ENCODE peak calls at places on chromosomes 16 and 17, in nine cellular contexts. D is A549, I is transverse colon, T is sigmoid colon, J is stomach, Z is GM12878, N is H1, U is upper lobe of left lung, S is ovary. M is an unnamed sample. For H3K4me1, the result is how much of the 10 kb centered on the place peaks cover.

GRCh38 chr16:57265850-57266530 is 18.5 kb downstream of the PLLP start:
- DNase-seq in D (no peak), I (peak), T (no peak), J (peak), Z (no peak), N (no peak), U (peak), S (peak), M (peak)

GRCh38 chr17:50274945-50275221 is 617 bp downstream of the TMEM92 start:
- DNase-seq in D (no peak), I (peak), T (no peak), J (no peak), Z (no peak), N (no peak), U (no peak), S (no peak), M (no peak)

GRCh38 chr17:20271016-20271610 is 196.2 kb downstream of the LGALS9B start:
- DNase-seq in D (no peak), I (no peak), T (no peak), J (no peak), Z (no peak), N (no peak), U (no peak), S (no peak), M (no peak)

GRCh38 chr17:39792523-39793221 is 54.9 kb downstream of the GRB7 start:
- DNase-seq in D (no peak), I (no peak), T (no peak), J (no peak), Z (no peak), N (no peak), U (no peak), S (no peak), M (no peak)

GRCh38 chr17:21351366-21352065 is 24.6 kb upstream of the KCNJ12 start:
- DNase-seq in D (no peak), I (peak), T (peak), J (no peak), Z (no peak), N (no peak), U (peak), S (peak), M (no peak)

GRCh38 chr16:80040814-80041213 is 440.3 kb upstream of the MAF start:
- DNase-seq in D (no peak), I (no peak), T (no peak), J (no peak), Z (no peak), N (no peak), U (no peak), S (no peak), M (no peak)

GRCh38 chr17:58391302-58391984 is 25.9 kb downstream of the RNF43 start:
- DNase-seq in D (peak), I (peak), T (no peak), J (peak), Z (no peak), N (no peak), U (peak), S (no peak), M (no peak)

GRCh38 chr17:4045477-4045876 is 81.2 kb upstream of the ATP2A3 start:
- DNase-seq in D (no peak), I (no peak), T (no peak), J (no peak), Z (no peak), N (no peak), U (no peak), S (no peak), M (no peak)

GRCh38 chr17:6636616-6637457 is 3.7 kb downstream of the KIAA0753 start:
- DNase-seq in D (no peak), I (no peak), T (no peak), J (no peak), Z (no peak), N (no peak), U (no peak), S (no peak), M (no peak)

GRCh38 chr16:85570735-85571562 is 42.2 kb upstream of the GSE1 start:
- DNase-seq in D (no peak), I (peak), T (no peak), J (peak), Z (peak), N (no peak), U (peak), S (no peak), M (peak)

GRCh38 chr17:6557040-6557438 is 684 bp upstream of the PITPNM3 start:
- DNase-seq in D (no peak), I (no peak), T (no peak), J (no peak), Z (no peak), N (no peak), U (no peak), S (no peak), M (no peak)

GRCh38 chr17:7686221-7687071 is 844 bp downstream of the TP53 start:
- DNase-seq in D (peak), I (peak), T (peak), J (peak), Z (peak), N (peak), U (peak), S (peak), M (peak)

GRCh38 chr17:72514888-72515287 is 394.1 kb downstream of the SOX9 start:
- DNase-seq in D (no peak), I (no peak), T (no peak), J (no peak), Z (no peak), N (no peak), U (no peak), S (peak), M (peak)

GRCh38 chr17:64006361-64007088 is 8.4 kb downstream of the PRR29 start:
- DNase-seq in D (no peak), I (no peak), T (peak), J (no peak), Z (no peak), N (peak), U (peak), S (no peak), M (no peak)

GRCh38 chr17:45088741-45089140 is 27.6 kb downstream of the NMT1 start:
- DNase-seq in D (no peak), I (no peak), T (no peak), J (no peak), Z (no peak), N (no peak), U (no peak), S (no peak), M (no peak)

GRCh38 chr16:13895516-13895915 is 24.4 kb upstream of the ERCC4 start:
- DNase-seq in D (no peak), I (no peak), T (no peak), J (no peak), Z (no peak), N (no peak), U (no peak), S (no peak), M (no peak)

GRCh38 chr16:87846705-87847466 is 22.4 kb downstream of the SLC7A5 start:
- DNase-seq in D (no peak), I (no peak), T (no peak), J (no peak), Z (no peak), N (no peak), U (no peak), S (no peak), M (no peak)

GRCh38 chr17:45719335-45720071 is 64.6 kb upstream of the CRHR1 start:
- DNase-seq in D (peak), I (no peak), T (no peak), J (no peak), Z (no peak), N (no peak), U (no peak), S (no peak), M (no peak)

GRCh38 chr17:72826602-72827001 is 265.9 kb downstream of the SLC39A11 start:
- DNase-seq in D (peak), I (no peak), T (no peak), J (no peak), Z (no peak), N (no peak), U (no peak), S (no peak), M (no peak)

GRCh38 chr16:49643429-49644142 is 212.3 kb downstream of the ZNF423 start:
- DNase-seq in D (no peak), I (no peak), T (no peak), J (no peak), Z (no peak), N (no peak), U (no peak), S (no peak), M (no peak)

GRCh38 chr17:31882571-31882970 is 18.9 kb downstream of the UTP6 start:
- DNase-seq in D (no peak), I (no peak), T (no peak), J (no peak), Z (no peak), N (no peak), U (no peak), S (no peak), M (no peak)

GRCh38 chr17:31645351-31645750 is 213.7 kb downstream of the COPRS start:
- DNase-seq in D (no peak), I (no peak), T (no peak), J (no peak), Z (no peak), N (no peak), U (no peak), S (no peak), M (no peak)

GRCh38 chr17:46009681-46010596 is 10.9 kb downstream of the STH start:
- DNase-seq in D (peak), I (no peak), T (no peak), J (no peak), Z (no peak), N (no peak), U (no peak), S (no peak), M (no peak)

GRCh38 chr17:16122697-16123434 is 92.5 kb downstream of the NCOR1 start:
- DNase-seq in D (no peak), I (no peak), T (no peak), J (no peak), Z (no peak), N (no peak), U (no peak), S (no peak), M (no peak)

GRCh38 chr17:57295526-57296023 is 39.3 kb downstream of the MSI2 start:
- DNase-seq in D (no peak), I (no peak), T (no peak), J (no peak), Z (no peak), N (no peak), U (no peak), S (no peak), M (no peak)

GRCh38 chr17:78705071-78705470 is 77.0 kb downstream of the CYTH1 start:
- DNase-seq in D (no peak), I (no peak), T (no peak), J (no peak), Z (no peak), N (no peak), U (no peak), S (no peak), M (no peak)

GRCh38 chr16:30041841-30042240 is 10.8 kb upstream of the TLCD3B start:
- DNase-seq in D (no peak), I (no peak), T (no peak), J (no peak), Z (no peak), N (no peak), U (no peak), S (no peak), M (peak)

DNA sequence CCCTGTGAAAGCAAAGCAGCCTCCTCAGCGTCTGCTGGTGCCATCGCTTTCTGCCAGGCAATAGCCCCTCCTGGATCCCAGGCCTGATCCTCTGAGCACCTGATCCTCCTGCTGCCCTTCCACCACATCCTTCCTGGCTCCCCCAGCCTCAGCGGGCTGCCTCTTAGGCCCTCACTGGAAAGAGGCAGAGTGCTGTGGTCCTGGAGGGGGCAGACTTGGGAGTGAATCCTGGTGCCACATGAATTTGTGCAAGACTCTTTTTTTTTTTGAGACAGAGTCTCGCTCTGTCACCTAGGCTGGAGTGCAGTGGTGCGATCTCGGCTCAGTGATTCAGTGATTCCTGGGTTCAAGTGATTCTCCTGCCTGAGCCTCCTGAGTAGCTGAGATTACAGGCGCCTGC is 3.1 kb downstream of the GHDC start:
- DNase-seq in D (no peak), I (no peak), T (no peak), J (no peak), Z (no peak), N (no peak), U (no peak), S (no peak), M (no peak)
- H3K4me1 ChIP-seq in D (under half), I (under half), T (under half), J (under half), Z (under half), N (under half), U (under half), S (under half), M (under half)

GRCh38 chr17:82273327-82274133 is at the start of gene CSNK1D:
- DNase-seq in D (peak), I (peak), T (peak), J (peak), Z (peak), N (peak), U (peak), S (peak), M (peak)

GRCh38 chr17:82270651-82271050 is 2.8 kb downstream of the CSNK1D start:
- DNase-seq in D (no peak), I (no peak), T (no peak), J (no peak), Z (no peak), N (no peak), U (no peak), S (no peak), M (no peak)

GRCh38 chr17:82274134-82275020 is 877 bp upstream of the CSNK1D start:
- DNase-seq in D (no peak), I (no peak), T (no peak), J (no peak), Z (no peak), N (no peak), U (no peak), S (no peak), M (no peak)

GRCh38 chr17:82271401-82271800 is 2.1 kb downstream of the CSNK1D start:
- DNase-seq in D (no peak), I (no peak), T (no peak), J (no peak), Z (no peak), N (no peak), U (no peak), S (no peak), M (no peak)

GRCh38 chr17:82272495-82273326 is 789 bp downstream of the CSNK1D start:
- DNase-seq in D (peak), I (peak), T (no peak), J (no peak), Z (no peak), N (no peak), U (peak), S (no peak), M (peak)
- TF ChIP-seq EP300 in D (no peak), I (no peak), T (no peak), J (no peak), Z (no peak), N (no peak), U (no peak), S (no peak), M (no peak)

GRCh38 chr17:65559802-65560627 is 1.4 kb downstream of the AXIN2 start:
- DNase-seq in D (peak), I (peak), T (no peak), J (peak), Z (no peak), N (peak), U (peak), S (peak), M (no peak)

GRCh38 chr17:65562206-65562531 is 721 bp upstream of the AXIN2 start:
- DNase-seq in D (no peak), I (no peak), T (no peak), J (no peak), Z (no peak), N (no peak), U (no peak), S (no peak), M (no peak)

GRCh38 chr17:65560628-65561371 is 648 bp downstream of the AXIN2 start:
- DNase-seq in D (peak), I (peak), T (peak), J (peak), Z (no peak), N (peak), U (peak), S (peak), M (peak)

GRCh38 chr17:65559483-65559801 is 2.0 kb downstream of the AXIN2 start:
- DNase-seq in D (no peak), I (no peak), T (no peak), J (no peak), Z (no peak), N (no peak), U (no peak), S (no peak), M (no peak)

DNA sequence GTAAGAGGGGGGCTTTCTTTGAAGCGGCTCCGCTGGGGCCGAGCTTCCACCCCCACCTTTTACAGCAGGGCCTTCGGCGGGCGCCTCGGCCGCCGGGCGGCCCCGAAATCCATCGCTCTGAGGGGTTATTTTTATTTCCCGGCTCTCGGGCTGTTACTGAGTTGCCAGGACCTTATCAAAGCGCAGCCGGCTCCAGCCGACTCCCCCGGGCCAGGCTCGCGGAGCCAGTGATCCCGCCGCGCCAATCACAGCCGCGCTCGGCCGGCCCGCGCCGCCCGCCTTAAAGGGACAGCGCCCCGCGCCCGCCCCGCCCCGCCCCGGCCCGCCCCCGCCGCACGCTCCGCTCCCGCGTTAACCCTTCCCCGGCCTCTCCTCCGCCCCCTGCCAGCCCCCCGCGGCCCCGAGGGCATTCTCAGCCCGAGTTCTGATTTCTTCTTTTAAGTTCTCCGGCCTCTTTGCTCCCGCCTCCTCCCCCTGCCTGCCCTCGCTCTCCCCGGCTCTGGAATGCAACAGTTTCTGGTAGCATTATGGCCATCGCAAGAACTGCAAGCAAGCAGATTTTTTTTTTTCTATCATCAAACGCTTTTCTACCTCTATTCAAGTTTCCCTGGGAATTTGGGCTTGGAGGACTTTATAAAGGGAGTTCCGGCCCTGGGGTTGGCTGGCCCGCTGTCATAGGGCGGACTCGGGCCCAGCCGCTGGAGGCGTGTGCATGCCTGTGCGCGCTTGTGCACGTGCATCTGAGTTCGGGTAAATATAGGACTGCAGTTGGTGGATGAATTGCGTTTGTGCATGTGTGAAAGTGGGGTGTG is at the start of gene AXIN2:
- DNase-seq in D (peak), I (peak), T (peak), J (peak), Z (no peak), N (peak), U (peak), S (peak), M (peak)
- TF ChIP-seq CTCF in D (no peak), I (peak), T (peak), J (no peak), Z (peak), N (no peak), U (peak), S (no peak), M (peak)

GRCh38 chr16:5512037-5512436 is 414.4 kb upstream of the EEF2KMT start:
- DNase-seq in D (no peak), I (no peak), T (no peak), J (no peak), Z (no peak), N (no peak), U (no peak), S (no peak), M (no peak)
- H3K4me1 ChIP-seq in D (under half), I (under half), T (under half), J (under half), Z (under half), N (under half), U (under half), S (under half), M (under half)

GRCh38 chr16:20114356-20114755 is 40.7 kb upstream of the GPR139 start:
- DNase-seq in D (peak), I (peak), T (peak), J (no peak), Z (no peak), N (no peak), U (no peak), S (no peak), M (no peak)
- TF ChIP-seq EP300 in D (no peak), I (no peak), T (no peak), J (no peak), Z (no peak), N (no peak), U (no peak), S (no peak), M (no peak)

GRCh38 chr17:33862772-33863602 is 392.1 kb upstream of the CCL2 start:
- DNase-seq in D (no peak), I (no peak), T (no peak), J (no peak), Z (no peak), N (no peak), U (no peak), S (no peak), M (no peak)
- TF ChIP-seq CTCF in D (no peak), I (no peak), T (no peak), J (no peak), Z (no peak), N (no peak), U (no peak), S (no peak), M (no peak)